ENCODE peak calls at places on chromosomes 16 and 17, in seven cellular contexts. R is iPS DF 19.7, G is NCI-H1092 treated with DMSO at 0.1 percent for 48 hours, E is cardiac septum, Y is uterus, U is breast epithelium, Z is LHCN-M2. M is an unnamed sample.

GRCh38 chr17:45438931-45439610 is 6.4 kb upstream of the ARHGAP27 start:
- DNase-seq in Z (no peak), G (no peak), U (no peak), R (no peak), E (peak), Y (no peak), M (peak)

GRCh38 chr17:78111727-78112507 is 16.6 kb downstream of the TMC6 start:
- DNase-seq in G (no peak), E (no peak), Y (peak), R (no peak), Z (no peak), U (no peak), M (peak)

GRCh38 chr17:59830007-59830630 is 62.6 kb downstream of the TUBD1 start:
- DNase-seq in U (no peak), G (no peak), E (no peak), Y (no peak), R (no peak), Z (peak), M (no peak)

GRCh38 chr16:85924675-85925074 is 25.7 kb downstream of the IRF8 start:
- DNase-seq in R (no peak), Y (no peak), U (no peak), Z (no peak), E (no peak), G (no peak), M (no peak)

GRCh38 chr17:77451894-77452852 is 311.4 kb downstream of the SEC14L1 start:
- DNase-seq in G (peak), R (no peak), E (no peak), Y (peak), Z (peak), U (peak), M (peak)

GRCh38 chr16:47523342-47524006 is 62.3 kb downstream of the PHKB start:
- DNase-seq in U (no peak), G (no peak), R (no peak), E (no peak), Y (no peak), Z (no peak), M (no peak)

GRCh38 chr16:66717112-66717675 is 20.7 kb upstream of the CMTM4 start:
- DNase-seq in G (peak), R (no peak), Z (peak), U (no peak), E (no peak), Y (no peak), M (no peak)

GRCh38 chr16:57115148-57115503 is 22.7 kb downstream of the CPNE2 start:
- DNase-seq in G (no peak), R (no peak), U (no peak), E (no peak), Y (no peak), Z (no peak), M (peak)